ENCODE peak calls at places on chromosomes 6 and 20, in eight cellular contexts. O is GM23248, T is OCI-LY7, R is GM23338, X is hepatocyte, I is HCT116, D is PC-3, A is SK-N-SH. P is an unnamed sample.

GRCh38 chr20:59258103-59258705 is 42.2 kb upstream of the EDN3 start:
- DNase-seq in O (no peak), I (no peak), A (no peak), X (no peak), R (no peak), T (no peak), D (no peak), P (no peak)

GRCh38 chr6:126696921-126697693 is 357.2 kb downstream of the CENPW start:
- DNase-seq in O (no peak), R (no peak), I (no peak), X (peak; percentile 5), D (no peak), A (peak; percentile 1), T (no peak), P (no peak)

GRCh38 chr6:128519132-128519930 is 1.1 kb downstream of the PTPRK start:
- DNase-seq in I (no peak), A (peak; percentile 17), T (no peak), X (peak; percentile 81), O (peak; percentile 73), D (peak; percentile 57), R (peak; percentile 79), P (peak; percentile 76)

GRCh38 chr20:51633430-51633829 is 90.9 kb upstream of the NFATC2 start:
- DNase-seq in R (no peak), I (no peak), D (peak; percentile 53), A (no peak), T (no peak), O (no peak), X (no peak), P (no peak)

GRCh38 chr6:89581669-89582068 is 56.9 kb downstream of the LYRM2 start:
- DNase-seq in D (no peak), O (no peak), A (no peak), T (no peak), X (no peak), R (no peak), I (no peak), P (no peak)

GRCh38 chr6:142322504-142323198 is 20.8 kb downstream of the ADGRG6 start:
- DNase-seq in D (peak; percentile 63), O (no peak), X (no peak), T (no peak), A (no peak), R (no peak), I (no peak), P (no peak)

GRCh38 chr6:8556370-8557018 is 121.1 kb upstream of the SLC35B3 start:
- DNase-seq in R (no peak), O (peak; percentile 80), I (peak; percentile 16), T (no peak), X (peak; percentile 48), A (no peak), D (peak; percentile 84), P (no peak)

GRCh38 chr6:150934380-150934779 is 68.9 kb downstream of the MTHFD1L start:
- DNase-seq in X (no peak), A (no peak), O (peak; percentile 85), I (no peak), R (no peak), T (no peak), D (peak; percentile 77), P (no peak)

GRCh38 chr6:134701301-134701700 is 248.6 kb downstream of the ALDH8A1 start:
- DNase-seq in D (no peak), I (no peak), R (no peak), O (no peak), X (no peak), A (no peak), T (no peak), P (no peak)

GRCh38 chr20:1299522-1299921 is 29.4 kb downstream of the SDCBP2 start:
- DNase-seq in T (no peak), A (peak; percentile 67), O (no peak), R (peak; percentile 73), D (peak; percentile 32), I (peak; percentile 37), X (no peak), P (peak; percentile 40)

GRCh38 chr6:119445666-119446622 is 96.4 kb upstream of the MAN1A1 start:
- DNase-seq in A (no peak), I (no peak), T (no peak), D (peak; percentile 42), O (peak; percentile 64), R (peak; percentile 21), X (peak; percentile 16), P (no peak)

GRCh38 chr6:14804001-14804401 is 441.9 kb upstream of the JARID2 start:
- DNase-seq in D (no peak), R (no peak), T (no peak), I (no peak), O (peak; percentile 15), A (peak; percentile 51), X (no peak), P (no peak)

GRCh38 chr20:33971147-33971775 is 22.4 kb upstream of the RALY start:
- DNase-seq in A (no peak), T (no peak), X (no peak), O (no peak), I (no peak), D (no peak), R (no peak), P (no peak)

GRCh38 chr6:119349341-119350201 is at the start of gene MAN1A1:
- DNase-seq in I (peak; percentile 56), O (peak; percentile 87), R (peak; percentile 92), T (peak; percentile 94), A (peak; percentile 99), X (peak; percentile 95), D (peak; percentile 78), P (peak; percentile 89)

GRCh38 chr6:90273863-90274262 is 22.8 kb downstream of the BACH2 start:
- DNase-seq in D (no peak), A (no peak), I (no peak), X (no peak), R (no peak), T (no peak), O (no peak), P (no peak)

GRCh38 chr6:158958504-158959386 is 41.3 kb downstream of the RSPH3 start:
- DNase-seq in O (no peak), R (no peak), D (no peak), T (peak; percentile 69), I (no peak), A (no peak), X (no peak), P (no peak)

GRCh38 chr6:130034815-130035146 is 16.4 kb downstream of the L3MBTL3 start:
- DNase-seq in I (no peak), A (no peak), R (no peak), X (no peak), O (no peak), T (no peak), D (no peak), P (no peak)
- H3K9me2 ChIP-seq in I (no peaks in the 10 kb centered on the region), A (no peaks in the 10 kb centered on the region), R (no peaks in the 10 kb centered on the region), X (no peaks in the 10 kb centered on the region), O (no peaks in the 10 kb centered on the region), T (no peaks in the 10 kb centered on the region), D (no peaks in the 10 kb centered on the region), P (no peaks in the 10 kb centered on the region)

GRCh38 chr6:3314621-3315020 is 55.9 kb downstream of the PSMG4 start:
- DNase-seq in I (no peak), O (no peak), X (no peak), R (no peak), D (no peak), A (no peak), T (no peak), P (no peak)
- TF ChIP-seq EZH2phosphoT487 in I (no peak), O (no peak), X (no peak), R (no peak), D (no peak), A (no peak), T (no peak), P (no peak)

GRCh38 chr6:162184465-162184864 is 543.1 kb downstream of the PRKN start:
- DNase-seq in O (no peak), A (no peak), R (no peak), D (no peak), X (no peak), I (no peak), T (no peak), P (no peak)

GRCh38 chr6:162178266-162178665 is 549.3 kb downstream of the PRKN start:
- DNase-seq in T (no peak), O (no peak), R (no peak), A (no peak), I (no peak), X (no peak), D (no peak), P (no peak)

GRCh38 chr6:162179196-162179951 is 548.2 kb downstream of the PRKN start:
- DNase-seq in T (no peak), R (no peak), O (no peak), A (no peak), D (no peak), I (no peak), X (no peak), P (no peak)

GRCh38 chr6:162178666-162179065 is 548.9 kb downstream of the PRKN start:
- DNase-seq in A (no peak), X (no peak), R (no peak), O (no peak), I (no peak), T (no peak), D (no peak), P (peak; percentile 9)

DNA sequence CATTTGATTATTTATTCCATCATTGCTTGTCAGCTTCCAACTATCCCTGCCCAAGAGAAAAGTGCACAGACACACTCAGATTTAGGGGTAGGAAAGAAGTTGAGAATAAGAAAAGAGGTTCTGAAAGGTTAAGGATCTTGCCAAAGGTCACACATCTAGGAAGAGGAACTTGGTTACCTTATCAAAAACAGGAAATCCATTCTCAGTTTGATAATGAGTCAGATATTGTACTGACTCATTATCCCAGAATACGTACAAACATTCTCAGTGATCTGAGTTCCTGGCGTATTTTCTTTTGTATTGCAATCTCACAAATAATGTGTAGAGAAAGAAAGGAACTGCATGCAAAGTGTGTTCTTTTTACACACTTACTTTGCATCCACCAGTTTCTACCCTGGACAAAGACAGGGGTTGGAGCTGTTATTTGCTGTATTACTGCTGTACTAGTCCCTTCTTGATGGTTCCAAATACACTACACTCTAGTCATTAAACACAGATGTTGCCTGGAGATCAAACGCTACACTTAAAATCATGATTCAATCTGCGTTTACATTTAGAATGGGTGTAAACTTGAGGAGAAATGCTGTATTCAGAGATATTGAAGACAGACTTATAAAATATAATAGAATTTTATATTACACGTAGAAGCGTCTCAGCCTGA is 545.7 kb downstream of the PRKN start:
- DNase-seq in A (no peak), R (no peak), D (no peak), X (no peak), I (no peak), O (peak; percentile 34), T (no peak), P (no peak)
- H3K9me2 ChIP-seq in A (no peaks in the 10 kb centered on the region), R (peaks cover 4% of the 10 kb centered on the region), D (no peaks in the 10 kb centered on the region), X (no peaks in the 10 kb centered on the region), I (no peaks in the 10 kb centered on the region), O (no peaks in the 10 kb centered on the region), T (no peaks in the 10 kb centered on the region), P (no peaks in the 10 kb centered on the region)

GRCh38 chr6:21971540-21971939 is 325.3 kb downstream of the PRL start:
- DNase-seq in O (no peak), T (no peak), I (no peak), A (no peak), R (no peak), X (no peak), D (peak; percentile 27), P (no peak)
- TF ChIP-seq EZH2phosphoT487 in O (no peak), T (no peak), I (no peak), A (no peak), R (no peak), X (no peak), D (no peak), P (no peak)

GRCh38 chr6:166860392-166860791 is 96.0 kb downstream of the RNASET2 start:
- DNase-seq in D (no peak), I (no peak), R (no peak), X (no peak), T (no peak), O (no peak), A (no peak), P (no peak)
- H3K9me2 ChIP-seq in D (no peaks in the 10 kb centered on the region), I (no peaks in the 10 kb centered on the region), R (peaks cover 3% of the 10 kb centered on the region), X (no peaks in the 10 kb centered on the region), T (no peaks in the 10 kb centered on the region), O (no peaks in the 10 kb centered on the region), A (no peaks in the 10 kb centered on the region), P (no peaks in the 10 kb centered on the region)